ENCODE peak calls at places on chromosomes 6 and 20, in six cellular contexts. U is thyroid gland, M is endothelial cell of umbilical vein, Q is A549, X is right lobe of liver, B is body of pancreas. S is an unnamed sample. For H3K4me1, the result is how much of the 10 kb centered on the place peaks cover.

GRCh38 chr6:84135291-84135690 is 92.2 kb downstream of the CEP162 start:
- DNase-seq in U (no peak), M (no peak), Q (no peak), X (no peak), B (no peak), S (no peak)

GRCh38 chr20:51447097-51447764 is 95.3 kb downstream of the NFATC2 start:
- DNase-seq in U (peak), M (peak), Q (peak), X (no peak), B (peak), S (peak)

GRCh38 chr6:170057961-170058877 is 232.7 kb downstream of the DLL1 start:
- DNase-seq in U (no peak), M (no peak), Q (no peak), X (peak), B (no peak), S (no peak)

GRCh38 chr6:146358341-146359046 is 185.1 kb upstream of the RAB32 start:
- DNase-seq in U (no peak), M (peak), Q (no peak), X (no peak), B (no peak), S (no peak)

GRCh38 chr6:135540207-135540877 is 42.8 kb upstream of the AHI1 start:
- DNase-seq in U (no peak), M (peak), Q (no peak), X (no peak), B (no peak), S (no peak)

GRCh38 chr6:163756079-163756478 is 341.6 kb downstream of the QKI start:
- DNase-seq in U (no peak), M (no peak), Q (no peak), X (no peak), B (no peak), S (peak)

GRCh38 chr6:164200071-164200470 is 785.6 kb downstream of the QKI start:
- DNase-seq in U (no peak), M (no peak), Q (no peak), X (no peak), B (no peak), S (no peak)

GRCh38 chr20:13141541-13141940 is 79.5 kb upstream of the ISM1 start:
- DNase-seq in U (peak), M (no peak), Q (no peak), X (no peak), B (no peak), S (no peak)

GRCh38 chr20:59242714-59243626 is 57.4 kb upstream of the EDN3 start:
- DNase-seq in U (no peak), M (no peak), Q (no peak), X (no peak), B (no peak), S (no peak)

GRCh38 chr20:9490171-9490570 is 24.2 kb upstream of the LAMP5 start:
- DNase-seq in U (no peak), M (no peak), Q (no peak), X (no peak), B (no peak), S (no peak)

GRCh38 chr6:20464041-20464440 is 62.4 kb downstream of the E2F3 start:
- DNase-seq in U (no peak), M (no peak), Q (no peak), X (no peak), B (no peak), S (no peak)

GRCh38 chr6:156944412-156944811 is 167.2 kb downstream of the ARID1B start:
- DNase-seq in U (no peak), M (no peak), Q (no peak), X (no peak), B (no peak), S (no peak)
- H3K4me1 ChIP-seq in U (under half), M (under half), Q (under half), X (under half), B (half or more), S (half or more)

GRCh38 chr6:37004044-37004984 is 1.1 kb upstream of the FGD2 start:
- DNase-seq in U (peak), M (no peak), Q (no peak), X (no peak), B (no peak), S (no peak)

GRCh38 chr6:37007340-37008043 is 2.0 kb downstream of the FGD2 start:
- DNase-seq in U (peak), M (no peak), Q (no peak), X (no peak), B (no peak), S (no peak)

GRCh38 chr6:37005827-37006514 is 516 bp downstream of the FGD2 start:
- DNase-seq in U (no peak), M (no peak), Q (no peak), X (no peak), B (no peak), S (no peak)

GRCh38 chr6:37006793-37007339 is 1.4 kb downstream of the FGD2 start:
- DNase-seq in U (no peak), M (no peak), Q (no peak), X (no peak), B (no peak), S (no peak)

DNA sequence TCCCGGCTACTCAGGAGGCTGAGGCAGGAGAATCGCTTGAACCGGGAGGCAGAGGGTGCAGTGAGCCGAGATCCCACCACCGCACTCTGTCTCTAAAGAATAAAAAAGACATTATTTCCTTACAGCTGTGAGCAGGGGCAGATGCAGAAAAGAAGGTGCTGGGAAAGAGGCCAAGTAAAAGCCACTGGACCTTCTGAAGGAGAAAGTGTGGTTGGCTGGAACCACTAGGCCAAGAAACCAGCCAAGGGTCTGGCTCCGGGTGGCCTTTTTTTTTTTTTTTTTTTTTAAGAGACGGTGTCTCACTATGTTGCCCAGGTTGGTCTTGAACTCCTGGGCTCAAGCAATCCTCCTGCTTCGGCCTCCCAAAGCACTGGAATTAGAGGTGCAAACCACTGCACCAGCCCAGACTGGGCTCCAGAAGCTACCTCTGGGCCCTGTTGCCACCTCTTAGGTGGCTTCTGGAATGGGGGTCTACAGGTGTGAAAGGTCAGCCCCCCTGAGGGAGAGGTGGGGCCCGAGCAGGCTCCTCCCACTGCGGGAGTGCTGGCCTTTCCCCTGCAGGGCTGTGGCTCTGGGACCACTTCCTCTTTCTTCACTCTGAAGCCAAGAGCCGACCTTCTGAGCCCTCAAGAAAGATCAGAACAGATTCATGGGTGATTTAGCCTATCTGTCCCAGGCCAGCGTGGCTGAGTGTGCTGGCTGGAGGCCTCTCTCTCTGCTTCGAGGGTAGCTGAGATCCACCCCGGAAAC is at the start of gene FGD2:
- DNase-seq in U (peak), M (no peak), Q (no peak), X (no peak), B (no peak), S (no peak)
- TF ChIP-seq POLR2A in U (no peak), M (no peak), Q (no peak), X (no peak), B (no peak), S (no peak)

DNA sequence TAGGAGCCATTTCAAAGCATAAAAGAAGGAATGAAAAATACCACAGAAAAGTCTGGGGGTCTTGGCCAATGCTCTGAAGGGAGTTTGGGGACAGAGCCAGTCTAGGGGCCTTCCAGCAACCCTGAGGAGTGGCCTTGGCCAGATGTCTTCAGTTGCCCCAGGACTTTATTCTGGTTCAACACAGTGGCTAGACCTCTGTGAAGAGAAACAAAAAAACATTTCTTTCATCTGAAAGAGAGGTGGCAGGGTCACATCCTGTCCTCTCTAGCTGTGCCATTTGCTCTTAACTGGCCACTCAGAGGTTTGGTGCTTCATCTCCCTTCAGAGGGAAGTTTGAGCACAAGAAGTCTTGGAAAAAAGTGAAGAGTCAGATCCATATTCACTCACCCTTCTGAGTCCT is 660.2 kb upstream of the GJE1 start:
- DNase-seq in U (no peak), M (no peak), Q (no peak), X (no peak), B (no peak), S (no peak)
- TF ChIP-seq CTCF in U (no peak), M (no peak), Q (no peak), X (no peak), B (no peak), S (no peak)

DNA sequence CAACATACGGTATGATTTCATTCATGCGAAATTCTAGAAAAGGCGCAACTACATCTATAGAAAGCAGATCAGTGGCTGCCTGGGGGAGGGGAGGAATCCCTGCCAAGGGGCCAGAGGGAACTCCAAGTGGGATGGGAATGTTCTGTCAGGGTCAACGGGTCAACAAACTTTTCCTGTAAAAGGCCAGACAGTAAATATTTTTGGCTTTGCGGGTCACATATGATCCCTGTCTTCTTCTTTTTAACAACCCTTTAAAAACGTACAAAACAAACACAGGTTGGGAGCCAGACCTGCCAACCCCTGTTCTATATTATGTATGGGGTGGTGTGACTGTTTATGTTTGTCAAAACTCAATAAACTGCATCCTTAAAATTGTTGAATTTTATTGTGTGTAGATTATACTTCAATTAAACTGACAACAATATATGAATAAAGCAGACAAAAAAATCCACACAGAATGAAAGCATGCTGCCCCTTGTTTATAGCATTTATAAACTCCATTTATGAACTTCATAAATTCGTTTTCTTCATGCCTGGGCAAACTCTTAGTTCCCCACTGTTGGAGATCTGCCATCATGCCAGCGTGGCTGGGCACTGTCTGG is 56.6 kb upstream of the TRAF3IP2 start:
- DNase-seq in U (peak), M (no peak), Q (no peak), X (no peak), B (no peak), S (no peak)
- H3K4me1 ChIP-seq in U (under half), M (under half), Q (under half), X (under half), B (under half), S (half or more)

DNA sequence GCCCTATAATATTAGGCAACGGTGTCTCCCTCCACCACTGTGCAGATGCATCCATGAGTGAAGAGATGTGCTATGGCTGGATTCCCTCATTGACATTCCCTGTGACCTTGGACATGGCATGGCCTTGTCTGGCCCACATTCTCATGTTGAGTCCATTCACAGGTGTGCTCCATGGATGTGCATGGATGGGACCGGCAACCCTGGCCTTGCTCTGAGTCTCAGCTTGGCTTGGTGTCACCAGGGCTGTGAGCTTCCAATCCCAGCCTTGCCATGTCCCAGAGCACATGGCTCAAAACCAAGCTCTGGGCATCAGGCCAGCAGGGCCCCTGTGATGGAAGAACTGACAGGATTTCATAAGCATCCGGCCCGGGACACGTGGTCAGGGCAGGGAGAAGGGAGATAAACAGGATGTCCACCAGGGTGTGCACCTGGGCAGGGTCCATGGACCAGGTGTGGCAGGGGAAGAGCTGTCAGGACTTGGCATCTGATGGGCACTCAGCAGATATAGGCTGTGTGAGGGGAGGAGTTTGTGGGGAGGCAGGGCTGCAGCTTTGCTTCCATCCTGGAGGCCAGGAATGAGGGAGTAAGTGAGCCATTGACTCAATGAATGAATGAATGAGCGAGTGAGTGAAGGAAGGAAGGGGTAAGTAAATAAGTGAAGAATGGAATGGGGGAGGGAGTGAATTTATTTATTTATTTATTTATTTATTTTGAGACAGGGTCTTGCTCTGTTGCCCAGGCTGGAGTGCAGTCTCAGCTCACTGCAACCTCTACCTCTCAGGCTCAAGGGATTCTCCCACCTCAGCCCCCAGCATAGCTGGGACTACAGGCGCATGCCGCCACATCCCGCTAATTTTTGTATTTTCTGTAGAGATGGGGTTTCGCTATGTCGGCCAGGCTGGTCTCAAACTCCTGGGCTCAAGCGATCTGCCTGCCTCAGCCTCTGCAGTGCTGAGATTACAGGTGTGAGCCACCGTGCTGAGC is 15.7 kb downstream of the NRSN2 start:
- DNase-seq in U (peak), M (peak), Q (peak), X (peak), B (peak), S (peak)
- TF ChIP-seq POLR2A in U (no peak), M (no peak), Q (no peak), X (peak), B (no peak), S (no peak)

GRCh38 chr6:2695464-2696095 is 55.1 kb downstream of the MYLK4 start:
- DNase-seq in U (no peak), M (peak), Q (no peak), X (no peak), B (no peak), S (no peak)
- TF ChIP-seq CTCF in U (no peak), M (no peak), Q (peak), X (peak), B (no peak), S (no peak)

DNA sequence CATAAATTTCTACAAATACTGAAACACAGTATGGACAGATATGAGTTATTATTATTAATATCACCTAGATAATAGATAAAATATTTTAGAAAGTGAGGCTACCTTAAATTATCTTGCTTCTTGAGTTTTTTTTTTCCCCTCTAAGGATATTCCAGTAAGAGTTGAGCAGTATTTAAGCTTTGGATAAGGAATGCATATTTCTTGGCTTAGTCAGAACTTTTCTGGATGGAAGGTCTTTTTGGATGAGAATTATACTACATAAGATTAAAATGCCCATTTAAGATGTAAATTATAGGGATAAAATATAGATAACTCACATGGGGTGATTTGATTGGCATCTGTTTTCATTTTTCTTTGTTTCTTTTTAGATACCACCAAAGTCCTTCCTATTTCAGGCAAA is 16.7 kb downstream of the LAMA2 start:
- DNase-seq in U (no peak), M (no peak), Q (no peak), X (no peak), B (no peak), S (no peak)
- H3K4me1 ChIP-seq in U (under half), M (under half), Q (under half), X (under half), B (under half), S (under half)

DNA sequence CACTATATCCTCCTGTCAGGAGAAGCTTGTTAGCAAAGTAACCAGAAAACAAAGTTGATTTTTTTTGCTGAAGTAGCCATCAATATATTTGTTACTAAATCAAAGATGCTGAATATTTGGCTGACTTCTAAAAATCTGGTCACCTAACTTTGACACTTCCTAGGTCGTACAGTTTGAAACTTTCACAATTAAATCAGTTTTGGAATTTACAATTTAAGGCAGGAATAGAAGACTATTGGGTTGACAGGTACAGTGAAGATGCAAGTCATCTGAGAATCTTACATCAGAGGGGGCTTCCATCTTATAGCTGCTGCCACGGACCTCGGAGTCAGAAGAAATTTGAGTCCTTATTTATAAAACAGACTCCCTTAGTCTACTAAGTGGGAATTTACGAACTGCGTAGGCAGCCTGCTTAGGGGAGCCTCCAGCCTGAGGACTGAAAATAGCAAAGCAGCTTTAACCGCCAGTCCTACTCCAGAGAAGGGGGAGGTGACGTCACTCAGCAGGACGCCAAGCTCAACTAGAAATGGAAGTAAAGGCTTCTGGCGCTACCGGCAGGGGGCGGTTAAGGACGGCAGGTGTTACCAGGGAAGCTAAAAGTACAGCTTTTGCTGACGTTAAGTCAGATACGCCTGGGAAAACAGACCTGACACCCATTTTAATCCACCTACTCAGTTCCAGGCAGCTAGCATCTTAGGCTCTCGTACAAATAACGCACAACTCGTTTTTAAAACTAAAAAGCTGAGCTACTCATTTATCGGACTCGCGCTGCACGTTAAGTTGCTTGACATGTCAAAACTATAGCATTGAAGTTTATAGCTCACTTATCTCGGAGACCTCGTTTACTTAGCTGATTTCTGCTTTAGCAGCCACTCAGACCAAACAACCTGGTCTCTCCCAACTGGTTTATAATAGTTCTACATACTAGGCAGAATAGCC is 61.1 kb upstream of the HFE start:
- DNase-seq in U (peak), M (peak), Q (peak), X (peak), B (peak), S (peak)
- TF ChIP-seq POLR2A in U (no peak), M (no peak), Q (peak), X (peak), B (no peak), S (peak)

GRCh38 chr20:16695633-16696032 is 34.2 kb upstream of the SNRPB2 start:
- DNase-seq in U (no peak), M (no peak), Q (no peak), X (no peak), B (no peak), S (no peak)

GRCh38 chr20:16699287-16699686 is 30.5 kb upstream of the SNRPB2 start:
- DNase-seq in U (no peak), M (no peak), Q (no peak), X (no peak), B (no peak), S (no peak)

GRCh38 chr20:16703570-16703969 is 26.3 kb upstream of the SNRPB2 start:
- DNase-seq in U (no peak), M (no peak), Q (no peak), X (no peak), B (no peak), S (no peak)

GRCh38 chr20:16701296-16701695 is 28.5 kb upstream of the SNRPB2 start:
- DNase-seq in U (peak), M (peak), Q (no peak), X (no peak), B (peak), S (no peak)
- TF ChIP-seq CTCF in U (no peak), M (no peak), Q (peak), X (peak), B (no peak), S (no peak)

S was measured in gastrocnemius medialis.